ENCODE peak calls at places on chromosomes 5 and 9, in nine cellular contexts. One of them, this sample, is unnamed.

GRCh38 chr5:114123654-114124053 is 238.2 kb upstream of the KCNN2 start:
- DNase-seq in neural crest cell: no peak
- DNase-seq in dorsolateral prefrontal cortex: no peak
- DNase-seq in stimulated activated CD4-positive, alpha-beta T cell treated with anti-CD3 and anti-CD28 coated beads, Interleukin-2, amount 100 ng/mL, for 48 hours: no peak
- DNase-seq in GM20000: no peak
- DNase-seq in iris pigment epithelial cell: no peak
- DNase-seq in NCI-H460: no peak
- DNase-seq in ELR: no peak
- DNase-seq in pulmonary artery endothelial cell: no peak
- DNase-seq in this sample: no peak

GRCh38 chr5:150700600-150701377 is at the start of gene RBM22:
- DNase-seq in stimulated activated CD4-positive, alpha-beta T cell treated with anti-CD3 and anti-CD28 coated beads, Interleukin-2, amount 100 ng/mL, for 48 hours: peak; percentile 87
- DNase-seq in iris pigment epithelial cell: peak; percentile 89
- DNase-seq in NCI-H460: peak; percentile 85
- DNase-seq in neural crest cell: peak; percentile 82
- DNase-seq in pulmonary artery endothelial cell: peak; percentile 60
- DNase-seq in dorsolateral prefrontal cortex: peak; percentile 92
- DNase-seq in GM20000: peak; percentile 87
- DNase-seq in ELR: peak; percentile 93
- DNase-seq in this sample: peak; percentile 88

GRCh38 chr9:116700882-116701836 is 14.1 kb downstream of the TRIM32 start:
- DNase-seq in iris pigment epithelial cell: no peak
- DNase-seq in neural crest cell: no peak
- DNase-seq in GM20000: no peak
- DNase-seq in NCI-H460: no peak
- DNase-seq in ELR: no peak
- DNase-seq in pulmonary artery endothelial cell: no peak
- DNase-seq in dorsolateral prefrontal cortex: no peak
- DNase-seq in stimulated activated CD4-positive, alpha-beta T cell treated with anti-CD3 and anti-CD28 coated beads, Interleukin-2, amount 100 ng/mL, for 48 hours: no peak
- DNase-seq in this sample: no peak

GRCh38 chr5:43572357-43572756 is 15.5 kb upstream of the PAIP1 start:
- DNase-seq in pulmonary artery endothelial cell: no peak
- DNase-seq in ELR: no peak
- DNase-seq in dorsolateral prefrontal cortex: no peak
- DNase-seq in iris pigment epithelial cell: peak; percentile 12
- DNase-seq in neural crest cell: no peak
- DNase-seq in stimulated activated CD4-positive, alpha-beta T cell treated with anti-CD3 and anti-CD28 coated beads, Interleukin-2, amount 100 ng/mL, for 48 hours: no peak
- DNase-seq in NCI-H460: no peak
- DNase-seq in GM20000: no peak
- DNase-seq in this sample: no peak

GRCh38 chr5:95178046-95178651 is 106.7 kb downstream of the MCTP1 start:
- DNase-seq in neural crest cell: peak; percentile 25
- DNase-seq in pulmonary artery endothelial cell: peak; percentile 46
- DNase-seq in ELR: peak; percentile 28
- DNase-seq in dorsolateral prefrontal cortex: no peak
- DNase-seq in stimulated activated CD4-positive, alpha-beta T cell treated with anti-CD3 and anti-CD28 coated beads, Interleukin-2, amount 100 ng/mL, for 48 hours: no peak
- DNase-seq in NCI-H460: no peak
- DNase-seq in GM20000: no peak
- DNase-seq in iris pigment epithelial cell: peak; percentile 76
- DNase-seq in this sample: peak; percentile 19

GRCh38 chr5:65483474-65484346 is 2.0 kb upstream of the ADAMTS6 start:
- DNase-seq in GM20000: peak; percentile 72
- DNase-seq in NCI-H460: peak; percentile 76
- DNase-seq in dorsolateral prefrontal cortex: no peak
- DNase-seq in neural crest cell: no peak
- DNase-seq in stimulated activated CD4-positive, alpha-beta T cell treated with anti-CD3 and anti-CD28 coated beads, Interleukin-2, amount 100 ng/mL, for 48 hours: no peak
- DNase-seq in pulmonary artery endothelial cell: no peak
- DNase-seq in ELR: peak; percentile 85
- DNase-seq in iris pigment epithelial cell: peak; percentile 86
- DNase-seq in this sample: peak; percentile 39

GRCh38 chr5:67038817-67039603 is 157.6 kb downstream of the CD180 start:
- DNase-seq in dorsolateral prefrontal cortex: no peak
- DNase-seq in stimulated activated CD4-positive, alpha-beta T cell treated with anti-CD3 and anti-CD28 coated beads, Interleukin-2, amount 100 ng/mL, for 48 hours: no peak
- DNase-seq in GM20000: no peak
- DNase-seq in pulmonary artery endothelial cell: peak; percentile 59
- DNase-seq in ELR: peak; percentile 80
- DNase-seq in neural crest cell: no peak
- DNase-seq in NCI-H460: no peak
- DNase-seq in iris pigment epithelial cell: peak; percentile 79
- DNase-seq in this sample: no peak

GRCh38 chr5:134758176-134758503 is 439 bp upstream of the DDX46 start:
- DNase-seq in neural crest cell: no peak
- DNase-seq in NCI-H460: no peak
- DNase-seq in pulmonary artery endothelial cell: no peak
- DNase-seq in dorsolateral prefrontal cortex: no peak
- DNase-seq in GM20000: no peak
- DNase-seq in iris pigment epithelial cell: no peak
- DNase-seq in stimulated activated CD4-positive, alpha-beta T cell treated with anti-CD3 and anti-CD28 coated beads, Interleukin-2, amount 100 ng/mL, for 48 hours: no peak
- DNase-seq in ELR: no peak
- DNase-seq in this sample: no peak

GRCh38 chr5:160230686-160231527 is 1.6 kb downstream of the FABP6 start:
- DNase-seq in stimulated activated CD4-positive, alpha-beta T cell treated with anti-CD3 and anti-CD28 coated beads, Interleukin-2, amount 100 ng/mL, for 48 hours: no peak
- DNase-seq in neural crest cell: no peak
- DNase-seq in GM20000: peak; percentile 37
- DNase-seq in iris pigment epithelial cell: peak; percentile 49
- DNase-seq in NCI-H460: no peak
- DNase-seq in ELR: peak; percentile 51
- DNase-seq in dorsolateral prefrontal cortex: no peak
- DNase-seq in pulmonary artery endothelial cell: no peak
- DNase-seq in this sample: no peak

GRCh38 chr5:179504600-179505396 is 45.6 kb upstream of the RUFY1 start:
- DNase-seq in iris pigment epithelial cell: no peak
- DNase-seq in pulmonary artery endothelial cell: no peak
- DNase-seq in ELR: no peak
- DNase-seq in neural crest cell: no peak
- DNase-seq in dorsolateral prefrontal cortex: no peak
- DNase-seq in GM20000: no peak
- DNase-seq in stimulated activated CD4-positive, alpha-beta T cell treated with anti-CD3 and anti-CD28 coated beads, Interleukin-2, amount 100 ng/mL, for 48 hours: no peak
- DNase-seq in NCI-H460: no peak
- DNase-seq in this sample: peak; percentile 30

GRCh38 chr5:143085319-143085917 is 315.2 kb downstream of the ARHGAP26 start:
- DNase-seq in iris pigment epithelial cell: peak; percentile 47
- DNase-seq in neural crest cell: no peak
- DNase-seq in dorsolateral prefrontal cortex: no peak
- DNase-seq in GM20000: no peak
- DNase-seq in ELR: no peak
- DNase-seq in pulmonary artery endothelial cell: no peak
- DNase-seq in NCI-H460: no peak
- DNase-seq in stimulated activated CD4-positive, alpha-beta T cell treated with anti-CD3 and anti-CD28 coated beads, Interleukin-2, amount 100 ng/mL, for 48 hours: no peak
- DNase-seq in this sample: no peak

GRCh38 chr5:34717426-34718327 is 61.5 kb downstream of the RAI14 start:
- DNase-seq in iris pigment epithelial cell: peak; percentile 99
- DNase-seq in ELR: peak; percentile 100
- DNase-seq in neural crest cell: no peak
- DNase-seq in pulmonary artery endothelial cell: peak; percentile 97
- DNase-seq in NCI-H460: no peak
- DNase-seq in dorsolateral prefrontal cortex: no peak
- DNase-seq in GM20000: no peak
- DNase-seq in stimulated activated CD4-positive, alpha-beta T cell treated with anti-CD3 and anti-CD28 coated beads, Interleukin-2, amount 100 ng/mL, for 48 hours: no peak
- DNase-seq in this sample: peak; percentile 58

This sample was measured in H7.